ENCODE peak calls at places on chromosomes 4 and X, in four cellular contexts. P is K562, O is HepG2, Y is HCT116. C is an unnamed sample.

GRCh38 chr4:37946503-37947179 is 13.6 kb upstream of the PTTG2 start:
- DNase-seq in P (no peak), Y (no peak), O (no peak), C (peak; percentile 78)

GRCh38 chr4:1532549-1533395 is 126.5 kb upstream of the NKX1-1 start:
- DNase-seq in O (no peak), Y (no peak), P (no peak), C (no peak)

GRCh38 chr4:151218343-151218742 is 58.6 kb upstream of the PRSS48 start:
- DNase-seq in O (no peak), P (no peak), Y (no peak), C (no peak)

GRCh38 chr4:73434311-73434710 is 1.7 kb upstream of the AFP start:
- DNase-seq in Y (peak; percentile 4), P (peak; percentile 13), O (peak; percentile 45), C (peak; percentile 1)

GRCh38 chr4:8153441-8153840 is 5.2 kb downstream of the ABLIM2 start:
- DNase-seq in P (no peak), O (no peak), Y (no peak), C (no peak)

GRCh38 chr4:1603413-1604135 is 80.5 kb downstream of the FAM53A start:
- DNase-seq in Y (no peak), O (no peak), P (no peak), C (no peak)

GRCh38 chr4:174512745-174513144 is 9.5 kb downstream of the HPGD start:
- DNase-seq in Y (no peak), P (no peak), O (no peak), C (no peak)

GRCh38 chr4:168648929-168649328 is 152.1 kb downstream of the PALLD start:
- DNase-seq in Y (no peak), O (no peak), P (no peak), C (no peak)

GRCh38 chrX:37812110-37812509 is 32.3 kb downstream of the CYBB start:
- DNase-seq in O (no peak), Y (no peak), P (no peak), C (no peak)

GRCh38 chrX:139475432-139475831 is 55.1 kb upstream of the F9 start:
- DNase-seq in O (no peak), P (no peak), Y (no peak), C (no peak)

GRCh38 chrX:15947648-15948317 is 93.2 kb upstream of the AP1S2 start:
- DNase-seq in O (no peak), Y (no peak), P (peak; percentile 8), C (peak; percentile 16)

GRCh38 chr4:61994036-61994435 is 793.9 kb downstream of the ADGRL3 start:
- DNase-seq in P (no peak), Y (no peak), O (no peak), C (no peak)

GRCh38 chrX:130531066-130531465 is 129.3 kb downstream of the RBMX2 start:
- DNase-seq in Y (no peak), O (no peak), P (no peak), C (no peak)

GRCh38 chr4:74615411-74615810 is 170.5 kb downstream of the AREG start:
- DNase-seq in Y (no peak), O (no peak), P (no peak), C (no peak)

GRCh38 chr4:139266583-139267257 is 13.3 kb downstream of the MGARP start:
- DNase-seq in Y (no peak), O (peak; percentile 54), P (peak; percentile 64), C (peak; percentile 87)

GRCh38 chrX:107826286-107827136 is 845 bp downstream of the MID2 start:
- DNase-seq in O (no peak), Y (no peak), P (no peak), C (peak; percentile 23)

GRCh38 chrX:108167211-108167872 is 75.8 kb downstream of the ATG4A start:
- DNase-seq in O (no peak), Y (peak; percentile 23), P (no peak), C (no peak)

GRCh38 chr4:159016527-159017137 is 86.2 kb upstream of the RAPGEF2 start:
- DNase-seq in P (peak; percentile 56), Y (no peak), O (peak; percentile 53), C (no peak)

GRCh38 chr4:43339435-43339834 is 446.9 kb downstream of the GRXCR1 start:
- DNase-seq in O (no peak), P (no peak), Y (no peak), C (no peak)

GRCh38 chr4:52100062-52100461 is 49.0 kb downstream of the SPATA18 start:
- DNase-seq in O (no peak), Y (no peak), P (no peak), C (no peak)

DNA sequence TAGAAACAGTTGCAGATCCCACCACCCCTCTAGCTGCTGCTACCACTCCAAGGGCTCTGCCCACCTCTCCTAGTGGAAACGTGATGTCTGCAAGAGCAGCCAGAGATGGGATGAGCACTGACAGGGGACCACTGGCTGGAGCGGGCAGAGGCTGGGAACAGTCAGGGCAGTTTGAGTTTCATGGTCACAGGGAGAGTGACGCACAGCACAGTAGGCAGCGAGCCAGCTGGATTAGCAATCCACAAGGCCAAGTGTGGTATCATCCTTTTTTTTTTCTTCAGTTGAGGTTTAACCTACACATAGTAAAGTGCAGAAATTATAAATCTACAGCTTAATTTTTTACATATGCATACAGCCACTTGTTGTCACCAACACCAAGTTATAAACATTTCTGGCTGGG is 6.4 kb upstream of the SCML2 start:
- DNase-seq in Y (no peak), O (no peak), P (no peak), C (no peak)
- TF ChIP-seq MAX in Y (no peak), O (no peak), P (no peak), C (no peak)

GRCh38 chrX:49072712-49073095 is 1.1 kb downstream of the PRAF2 start:
- DNase-seq in Y (no peak), O (no peak), P (no peak), C (no peak)
- H3K4me3 ChIP-seq in Y (peak overlapping the region; percentile 70), O (no peak overlapping the region), P (no peak overlapping the region), C (no peak overlapping the region)

DNA sequence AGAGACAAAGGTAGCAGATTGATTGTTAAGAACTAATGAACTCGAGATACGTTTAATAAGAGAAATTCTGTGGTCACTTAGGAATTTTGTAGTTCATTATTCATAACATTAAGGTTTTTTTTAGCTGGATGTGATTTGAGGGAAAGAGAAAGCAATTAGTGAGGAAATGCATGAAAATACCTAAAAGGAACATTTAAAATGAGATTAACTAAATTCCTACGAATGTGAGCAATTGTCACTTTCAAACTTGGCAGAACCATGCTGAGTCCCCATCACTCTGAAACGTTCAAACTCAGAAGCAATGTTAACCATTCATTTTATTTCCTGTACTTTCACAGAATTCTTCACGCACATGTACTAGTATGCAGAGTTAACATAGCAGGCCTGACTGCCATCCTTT is 5.8 kb downstream of the PRMT9 start:
- DNase-seq in P (no peak), Y (no peak), O (no peak), C (no peak)
- TF ChIP-seq MAX in P (no peak), Y (no peak), O (no peak), C (no peak)

GRCh38 chr4:173506780-173507211 is 23.2 kb downstream of the HAND2 start:
- DNase-seq in O (no peak), P (no peak), Y (no peak), C (no peak)
- H3K4me3 ChIP-seq in O (no peak overlapping the region), P (no peak overlapping the region), Y (no peak overlapping the region), C (no peak overlapping the region)

DNA sequence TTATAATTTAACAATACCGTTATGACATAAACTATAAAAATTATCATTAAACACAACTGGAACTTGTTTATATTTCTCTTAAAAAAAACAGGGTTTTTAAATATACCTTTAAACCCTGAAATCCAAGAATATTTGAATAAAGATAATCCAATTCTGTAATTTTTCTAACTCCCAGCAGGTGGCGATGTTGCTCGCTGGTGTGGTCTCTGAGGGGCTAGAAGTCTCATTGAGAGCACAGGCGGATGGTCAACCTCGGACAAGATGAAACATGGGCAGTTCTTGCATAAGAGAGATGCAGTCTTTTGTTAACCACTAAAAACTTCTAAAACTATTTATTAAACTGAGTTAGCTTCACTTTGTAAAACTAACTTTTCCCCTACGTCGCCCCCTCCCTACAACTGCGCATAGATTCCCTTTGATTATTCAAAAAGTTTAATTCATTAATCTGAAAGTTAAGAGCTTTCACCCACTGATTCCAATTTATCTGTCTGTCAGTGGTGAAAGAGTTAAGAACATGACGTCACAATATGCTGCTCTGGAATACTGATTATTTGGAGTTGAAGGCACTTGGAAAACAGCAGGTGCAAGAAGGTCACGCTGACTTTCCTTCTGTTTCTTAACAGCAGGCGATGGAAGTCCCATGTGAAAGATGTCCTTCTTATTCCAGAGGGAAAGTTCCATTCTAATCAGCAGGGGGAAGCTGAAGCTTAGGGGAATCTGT is 29.5 kb downstream of the DMP1 start:
- DNase-seq in Y (peak; percentile 48), O (peak; percentile 48), P (peak; percentile 67), C (peak; percentile 72)
- TF ChIP-seq MAX in Y (no peak), O (no peak), P (no peak), C (no peak)

GRCh38 chr4:170698334-170698733 is 608.6 kb upstream of the AADAT start:
- DNase-seq in P (no peak), O (no peak), Y (no peak), C (no peak)
- H3K4me3 ChIP-seq in P (no peak overlapping the region), O (no peak overlapping the region), Y (no peak overlapping the region), C (no peak overlapping the region)

GRCh38 chr4:69066945-69067344 is 29.3 kb upstream of the UGT2B7 start:
- DNase-seq in Y (no peak), O (no peak), P (no peak), C (no peak)
- TF ChIP-seq MAX in Y (no peak), O (no peak), P (no peak), C (no peak)

GRCh38 chrX:120000490-120001246 is 57.1 kb upstream of the NKAP start:
- DNase-seq in O (no peak), P (no peak), Y (no peak), C (no peak)
- H3K4me3 ChIP-seq in O (no peak overlapping the region), P (no peak overlapping the region), Y (no peak overlapping the region), C (no peak overlapping the region)

GRCh38 chr4:16596267-16596666 is 302.2 kb downstream of the LDB2 start:
- DNase-seq in O (no peak), Y (no peak), P (no peak), C (no peak)

GRCh38 chr4:16591867-16592266 is 306.6 kb downstream of the LDB2 start:
- DNase-seq in Y (no peak), P (no peak), O (no peak), C (no peak)

GRCh38 chr4:16598241-16599224 is 299.9 kb downstream of the LDB2 start:
- DNase-seq in Y (no peak), P (no peak), O (peak; percentile 2), C (peak; percentile 8)

GRCh38 chr4:16603178-16603577 is 295.3 kb downstream of the LDB2 start:
- DNase-seq in O (no peak), Y (no peak), P (no peak), C (no peak)

DNA sequence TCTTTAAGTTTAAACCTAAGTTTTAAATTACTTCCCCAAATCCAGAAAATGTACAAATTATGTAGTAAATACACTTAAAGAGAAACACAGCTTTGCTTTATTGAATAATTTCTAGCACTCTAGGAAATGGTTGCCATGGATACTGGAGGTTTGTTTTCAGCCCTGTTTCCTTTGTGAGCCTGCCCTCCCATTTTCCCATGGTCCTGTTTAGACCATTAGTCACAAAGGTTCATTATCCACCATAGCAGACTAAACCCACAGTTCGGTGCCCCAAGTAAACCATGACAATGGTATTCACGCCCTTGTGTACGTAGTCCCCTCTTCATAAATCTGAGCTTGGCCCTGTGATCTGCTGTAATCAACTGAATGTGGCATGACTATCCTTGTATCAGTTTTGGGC is 300.6 kb downstream of the LDB2 start:
- DNase-seq in P (no peak), Y (no peak), O (peak; percentile 4), C (no peak)
- TF ChIP-seq MAX in P (no peak), Y (no peak), O (no peak), C (no peak)

C was measured in NB4.